ENCODE peak calls at places on chromosomes 1 and 21, in eight cellular contexts. V, P, U, C, R, Q, A and B are unnamed samples.

GRCh38 chr1:173420330-173420806 is 56.8 kb upstream of the PRDX6 start:
- DNase-seq in R (peak), U (peak), Q (peak), C (peak), P (no peak), A (no peak), V (peak), B (no peak)

GRCh38 chr21:27787046-27787445 is 820.2 kb upstream of the ADAMTS5 start:
- DNase-seq in U (no peak), Q (no peak), R (no peak), V (no peak), P (no peak), C (no peak), A (no peak), B (no peak)

GRCh38 chr1:82321794-82322193 is 521.1 kb downstream of the ADGRL2 start:
- DNase-seq in C (no peak), A (no peak), U (no peak), P (no peak), V (no peak), Q (no peak), R (no peak), B (no peak)

GRCh38 chr1:8174807-8175206 is 143.1 kb upstream of the SLC45A1 start:
- DNase-seq in C (no peak), U (peak), R (no peak), A (no peak), P (no peak), Q (no peak), V (peak), B (peak)

GRCh38 chr1:6183520-6183989 is 3.4 kb upstream of the CHD5 start:
- DNase-seq in A (no peak), P (no peak), R (no peak), U (peak), V (no peak), C (no peak), Q (peak), B (no peak)

GRCh38 chr1:155912056-155912536 is 947 bp upstream of the RIT1 start:
- DNase-seq in R (no peak), Q (no peak), P (no peak), C (no peak), A (no peak), U (no peak), V (no peak), B (no peak)

GRCh38 chr1:53145942-53146708 is 3.7 kb upstream of the SLC1A7 start:
- DNase-seq in C (no peak), P (no peak), Q (peak), A (peak), U (peak), V (peak), R (peak), B (peak)

GRCh38 chr21:26977741-26978140 is 10.9 kb upstream of the ADAMTS5 start:
- DNase-seq in A (no peak), V (no peak), P (no peak), C (no peak), U (no peak), R (no peak), Q (no peak), B (no peak)

GRCh38 chr1:203359010-203359571 is 8.2 kb upstream of the FMOD start:
- DNase-seq in A (peak), V (peak), C (peak), Q (no peak), U (no peak), P (no peak), R (peak), B (no peak)

GRCh38 chr21:41950941-41951408 is 2.8 kb downstream of the C2CD2 start:
- DNase-seq in R (no peak), C (no peak), Q (no peak), A (no peak), U (no peak), V (no peak), P (no peak), B (no peak)

GRCh38 chr21:41953831-41954653 is at the start of gene C2CD2:
- DNase-seq in P (no peak), U (peak), V (peak), R (peak), C (no peak), Q (peak), A (peak), B (peak)

GRCh38 chr21:41952568-41953248 is 1.1 kb downstream of the C2CD2 start:
- DNase-seq in P (no peak), V (peak), Q (no peak), U (no peak), R (no peak), C (no peak), A (no peak), B (no peak)

GRCh38 chr21:41953249-41953830 is 478 bp downstream of the C2CD2 start:
- DNase-seq in Q (peak), V (peak), C (no peak), R (peak), U (no peak), A (no peak), P (no peak), B (no peak)

DNA sequence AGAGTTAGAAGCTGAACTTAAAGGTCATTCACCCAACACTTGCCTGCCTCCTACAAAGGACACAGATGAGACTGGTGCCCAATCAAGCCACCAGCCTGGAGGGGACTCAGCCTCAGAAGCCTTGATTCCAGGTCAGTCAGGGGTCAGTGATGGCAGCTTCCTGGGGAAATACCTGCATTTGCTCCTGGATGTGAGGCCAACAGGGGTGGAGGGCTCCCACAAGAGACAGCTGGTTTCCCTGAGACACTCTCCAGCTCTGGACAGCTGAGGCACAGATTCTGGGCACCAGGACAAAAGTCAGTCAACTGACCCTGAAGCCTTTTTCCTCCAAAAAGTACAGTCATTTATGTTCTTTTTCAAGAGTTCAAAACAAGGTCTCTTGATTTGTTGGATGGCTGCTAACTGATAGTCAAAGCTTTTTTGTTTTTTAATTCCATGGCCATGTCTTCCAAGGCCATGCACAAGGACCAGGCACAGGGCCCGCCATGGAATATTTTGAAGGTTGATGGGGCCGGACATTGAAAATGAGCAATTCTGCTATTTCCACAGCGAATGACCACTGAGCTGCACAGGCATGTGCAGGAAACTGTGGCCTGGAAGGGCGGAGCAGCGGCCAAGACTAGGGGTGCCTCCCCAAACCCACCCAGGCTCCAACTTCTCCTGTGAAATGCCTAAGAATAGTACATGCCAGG is 1.8 kb downstream of the C2CD2 start:
- DNase-seq in C (no peak), U (no peak), V (no peak), R (no peak), A (no peak), Q (no peak), P (no peak), B (no peak)
- TF ChIP-seq EP300 in C (no peak), U (no peak), V (no peak), R (no peak), A (no peak), Q (no peak), P (no peak), B (no peak)

GRCh38 chr1:151970128-151970527 is 23.5 kb downstream of the S100A10 start:
- DNase-seq in C (no peak), U (no peak), A (no peak), P (no peak), R (no peak), V (no peak), Q (no peak), B (no peak)

GRCh38 chr1:151975311-151976014 is 18.2 kb downstream of the S100A10 start:
- DNase-seq in V (no peak), R (no peak), Q (no peak), P (no peak), U (peak), A (no peak), C (no peak), B (no peak)

GRCh38 chr1:151976015-151976343 is 17.7 kb downstream of the S100A10 start:
- DNase-seq in U (no peak), Q (no peak), P (no peak), V (no peak), C (no peak), A (no peak), R (no peak), B (no peak)

GRCh38 chr1:151970641-151971040 is 23.0 kb downstream of the S100A10 start:
- DNase-seq in U (peak), V (peak), Q (no peak), P (no peak), R (no peak), C (no peak), A (no peak), B (no peak)

GRCh38 chr1:151972533-151973270 is 21.0 kb downstream of the S100A10 start:
- DNase-seq in U (peak), P (no peak), R (no peak), C (no peak), A (peak), Q (no peak), V (peak), B (peak)
- H3K27ac ChIP-seq in U (peak), P (no peak), R (no peak), C (no peak), A (no peak), Q (no peak), V (peak), B (peak)

GRCh38 chr1:55071477-55071876 is 32.1 kb downstream of the PCSK9 start:
- DNase-seq in R (no peak), C (no peak), P (no peak), A (no peak), V (no peak), Q (peak), U (peak), B (no peak)
- TF ChIP-seq CTCF in R (no peak), C (no peak), P (peak), A (no peak), V (no peak), Q (peak), U (peak), B (no peak)

DNA sequence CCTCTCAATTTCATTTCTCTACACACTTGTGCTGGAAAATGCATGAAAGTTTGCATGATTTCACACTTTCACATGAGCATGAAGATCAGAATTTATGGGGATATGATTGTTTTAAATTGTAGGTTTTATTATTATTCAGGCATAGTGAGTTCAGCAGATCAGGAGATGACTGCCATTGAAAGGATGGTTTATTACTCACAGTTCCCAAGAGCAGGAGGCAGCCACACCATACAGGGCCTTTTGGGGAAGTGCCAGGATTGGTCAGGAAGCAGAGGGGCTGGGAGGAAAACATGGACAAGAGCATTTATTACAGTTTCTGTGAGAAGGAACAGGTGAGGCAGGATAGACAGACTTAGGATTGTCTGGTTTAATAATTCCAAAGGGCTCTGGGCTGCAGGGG is 114.6 kb upstream of the KCNJ15 start:
- DNase-seq in Q (no peak), C (no peak), P (no peak), U (no peak), R (no peak), V (no peak), A (no peak), B (no peak)
- TF ChIP-seq EP300 in Q (no peak), C (no peak), P (no peak), U (no peak), R (no peak), V (no peak), A (no peak), B (no peak)

GRCh38 chr21:37380349-37381323 is 14.1 kb downstream of the DYRK1A start:
- DNase-seq in V (no peak), Q (no peak), A (no peak), U (no peak), P (no peak), C (no peak), R (no peak), B (no peak)

GRCh38 chr21:37383066-37383465 is 16.5 kb downstream of the DYRK1A start:
- DNase-seq in Q (no peak), P (no peak), R (no peak), C (no peak), V (no peak), U (no peak), A (no peak), B (no peak)

GRCh38 chr21:37384416-37384815 is 17.8 kb downstream of the DYRK1A start:
- DNase-seq in A (no peak), P (no peak), U (no peak), C (no peak), V (no peak), R (no peak), Q (no peak), B (no peak)

GRCh38 chr21:37383784-37384311 is 17.3 kb downstream of the DYRK1A start:
- DNase-seq in Q (no peak), A (no peak), R (no peak), P (no peak), C (no peak), U (no peak), V (no peak), B (no peak)

DNA sequence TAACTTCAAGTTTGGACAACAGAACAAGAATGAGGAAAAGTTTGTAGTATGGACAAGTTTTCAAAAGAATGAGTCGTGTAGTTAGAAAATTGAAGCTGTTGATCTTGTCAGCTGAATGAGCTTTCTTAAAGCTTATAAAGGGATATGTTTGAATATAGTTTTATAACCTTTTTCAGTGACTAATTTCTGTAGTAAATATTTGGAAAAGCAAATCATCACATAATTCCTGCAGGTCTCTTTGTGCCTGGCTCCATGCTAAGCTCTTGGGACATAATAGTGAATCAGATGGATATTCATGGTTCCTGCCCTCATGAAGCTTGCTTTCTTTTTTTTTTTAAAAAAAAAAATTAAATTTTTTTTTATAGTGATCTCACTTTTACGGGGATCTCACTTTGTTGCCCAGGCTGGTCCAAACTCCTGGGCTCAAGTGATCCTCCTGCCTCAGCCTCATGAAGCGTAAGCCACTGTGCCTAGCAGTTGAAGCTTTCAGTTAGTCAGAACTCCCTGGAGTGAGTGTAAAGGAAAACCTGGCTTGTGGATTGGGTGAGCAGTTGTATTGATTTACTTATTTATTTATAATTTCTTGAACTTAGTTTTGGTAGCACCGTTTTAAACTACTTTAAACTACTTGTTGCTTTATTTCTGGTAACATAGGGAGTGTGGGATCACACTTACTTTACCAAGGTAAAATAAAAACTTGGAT is 15.5 kb downstream of the DYRK1A start:
- DNase-seq in P (no peak), V (no peak), C (no peak), A (no peak), U (no peak), Q (no peak), R (no peak), B (no peak)
- H3K27ac ChIP-seq in P (no peak), V (no peak), C (no peak), A (no peak), U (no peak), Q (no peak), R (no peak), B (no peak)

GRCh38 chr1:51237313-51237700 is 1.2 kb downstream of the RNF11 start:
- DNase-seq in P (no peak), Q (no peak), U (no peak), R (no peak), A (no peak), C (no peak), V (no peak), B (no peak)
- TF ChIP-seq CTCF in P (no peak), Q (no peak), U (no peak), R (no peak), A (no peak), C (no peak), V (no peak), B (no peak)

DNA sequence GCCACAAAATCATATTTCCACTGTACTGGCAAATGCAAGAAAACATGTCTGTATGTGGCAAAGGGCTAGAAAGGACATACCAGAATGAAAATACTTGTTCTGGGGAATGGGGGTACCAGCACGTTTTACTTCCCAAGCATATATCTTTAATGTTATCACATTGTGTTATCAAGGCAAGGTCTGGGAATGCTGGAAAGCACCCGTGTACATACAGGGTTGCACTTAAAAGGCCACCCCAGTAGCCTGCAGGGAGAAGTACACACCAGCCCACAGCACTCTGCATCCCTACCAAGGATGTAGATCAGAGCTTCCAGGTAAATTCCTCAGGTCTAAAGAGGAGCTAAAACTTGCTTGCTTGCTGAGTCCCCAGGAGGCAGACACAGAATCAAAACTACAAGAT is 381.8 kb downstream of the RRAGC start:
- DNase-seq in P (no peak), R (no peak), V (no peak), U (no peak), A (no peak), Q (no peak), C (no peak), B (no peak)
- TF ChIP-seq EP300 in P (no peak), R (no peak), V (no peak), U (no peak), A (no peak), Q (no peak), C (no peak), B (no peak)

DNA sequence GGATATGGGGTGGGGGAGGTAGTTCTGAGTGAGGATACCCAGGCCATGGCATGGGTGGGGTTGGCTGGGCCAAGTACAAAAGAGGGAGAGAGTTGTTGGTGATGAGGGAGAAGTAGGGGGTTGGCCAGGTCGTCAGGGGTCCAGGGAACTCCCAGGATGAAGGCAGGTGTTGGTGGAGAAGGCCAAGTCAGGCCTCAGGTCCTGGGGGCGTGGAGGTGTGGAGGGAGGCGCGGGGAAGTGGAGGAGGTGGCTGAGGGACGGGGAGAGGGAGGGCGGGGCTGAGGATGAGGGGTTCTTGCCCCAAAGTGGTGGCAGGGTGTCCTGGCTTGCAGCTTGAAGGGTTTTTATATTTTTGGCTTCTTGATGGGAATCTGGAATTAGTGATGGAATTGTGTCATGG is 61.1 kb downstream of the FOXO6 start:
- DNase-seq in V (no peak), U (no peak), Q (peak), P (no peak), R (no peak), C (no peak), A (no peak), B (no peak)
- H3K27ac ChIP-seq in V (no peak), U (no peak), Q (no peak), P (no peak), R (no peak), C (no peak), A (no peak), B (no peak)